ENCODE peak calls at places on chromosomes 5 and 9, in five cellular contexts. S, Z, J, E and I are unnamed samples.

GRCh38 chr9:129403743-129404620 is 216.9 kb downstream of the C9orf50 start:
- DNase-seq in S (no peak), Z (no peak), J (no peak), E (no peak), I (no peak)

GRCh38 chr5:33929925-33930690 is 6.1 kb upstream of the RXFP3 start:
- DNase-seq in S (no peak), Z (no peak), J (no peak), E (no peak), I (no peak)

GRCh38 chr5:150412319-150413175 is at the start of gene CD74:
- DNase-seq in S (peak), Z (peak), J (no peak), E (peak), I (peak)

GRCh38 chr9:88534456-88535225 is at the start of gene NXNL2:
- DNase-seq in S (no peak), Z (peak), J (peak), E (no peak), I (peak)

GRCh38 chr9:135950135-135950682 is 11.0 kb downstream of the UBAC1 start:
- DNase-seq in S (no peak), Z (no peak), J (no peak), E (no peak), I (no peak)

GRCh38 chr9:110161940-110162339 is 46.0 kb downstream of the C9orf152 start:
- DNase-seq in S (no peak), Z (no peak), J (no peak), E (no peak), I (no peak)

GRCh38 chr5:148805323-148806290 is 20.8 kb upstream of the ADRB2 start:
- DNase-seq in S (peak), Z (no peak), J (no peak), E (no peak), I (no peak)

GRCh38 chr9:5453673-5454072 is 3.3 kb downstream of the CD274 start:
- DNase-seq in S (no peak), Z (no peak), J (no peak), E (no peak), I (no peak)

GRCh38 chr5:147930759-147931158 is 24.4 kb upstream of the C5orf46 start:
- DNase-seq in S (peak), Z (no peak), J (no peak), E (no peak), I (no peak)

GRCh38 chr9:18208166-18209059 is 265.5 kb upstream of the ADAMTSL1 start:
- DNase-seq in S (no peak), Z (peak), J (peak), E (peak), I (peak)

GRCh38 chr9:75233011-75233410 is 144.7 kb downstream of the OSTF1 start:
- DNase-seq in S (no peak), Z (peak), J (no peak), E (no peak), I (no peak)